ENCODE peak calls at places on chromosome 14, in five cellular contexts. W, H, G, U and C are unnamed samples.

GRCh38 chr14:33754264-33754663 is 196.6 kb downstream of the EGLN3 start:
- DNase-seq in G (no peak), W (no peak), U (no peak), H (no peak), C (peak; percentile 33)

GRCh38 chr14:105849933-105850626 is 323.7 kb downstream of the TMEM121 start:
- DNase-seq in U (no peak), H (no peak), W (no peak), G (peak; percentile 59), C (no peak)

GRCh38 chr14:105470812-105471771 is 3.5 kb upstream of the CRIP2 start:
- DNase-seq in W (no peak), G (no peak), U (no peak), H (no peak), C (peak; percentile 25)

GRCh38 chr14:61527325-61528100 is 167.8 kb upstream of the HIF1A start:
- DNase-seq in U (no peak), G (no peak), H (peak; percentile 87), W (no peak), C (peak; percentile 84)

GRCh38 chr14:31167032-31167431 is 40.6 kb downstream of the HECTD1 start:
- DNase-seq in U (no peak), G (no peak), W (no peak), H (no peak), C (no peak)

GRCh38 chr14:39050389-39050788 is 52.6 kb downstream of the SEC23A start:
- DNase-seq in H (peak; percentile 69), W (no peak), U (no peak), G (no peak), C (peak; percentile 68)

GRCh38 chr14:69716483-69717187 is 50.3 kb upstream of the SRSF5 start:
- DNase-seq in W (no peak), U (no peak), G (no peak), H (peak; percentile 91), C (peak; percentile 94)

GRCh38 chr14:66758031-66758613 is 250.2 kb downstream of the GPHN start:
- DNase-seq in H (no peak), U (no peak), G (no peak), W (no peak), C (no peak)

GRCh38 chr14:50559990-50560928 is at the start of gene ATL1:
- DNase-seq in H (peak; percentile 48), U (peak; percentile 9), W (peak; percentile 73), G (peak; percentile 93), C (peak; percentile 72)

GRCh38 chr14:71410578-71411279 is 503.5 kb downstream of the PCNX1 start:
- DNase-seq in U (no peak), W (no peak), G (no peak), H (no peak), C (no peak)

GRCh38 chr14:21105095-21105494 is 4.2 kb downstream of the TMEM253 start:
- DNase-seq in H (no peak), W (no peak), G (no peak), U (no peak), C (no peak)

GRCh38 chr14:51674294-51675002 is 22.7 kb downstream of the FRMD6 start:
- DNase-seq in W (no peak), H (peak; percentile 69), G (no peak), U (no peak), C (peak; percentile 79)

GRCh38 chr14:22472935-22473854 is 115.8 kb downstream of the DAD1 start:
- DNase-seq in W (peak; percentile 45), U (no peak), H (peak; percentile 54), G (no peak), C (peak; percentile 69)

GRCh38 chr14:100116134-100116533 is 43.3 kb downstream of the DEGS2 start:
- DNase-seq in U (no peak), W (no peak), G (no peak), H (no peak), C (no peak)

GRCh38 chr14:23939607-23940326 is 13.8 kb upstream of the DHRS4 start:
- DNase-seq in U (no peak), G (no peak), W (no peak), H (no peak), C (no peak)

GRCh38 chr14:30620178-30620577 is 1.9 kb upstream of the SCFD1 start:
- DNase-seq in G (no peak), W (no peak), U (no peak), H (peak; percentile 52), C (peak; percentile 50)

GRCh38 chr14:22996823-22997301 is 13.1 kb downstream of the C14orf93 start:
- DNase-seq in U (no peak), W (no peak), G (no peak), H (no peak), C (no peak)

GRCh38 chr14:52254086-52254485 is 13.4 kb upstream of the PTGDR start:
- DNase-seq in G (no peak), W (no peak), H (no peak), U (no peak), C (no peak)

GRCh38 chr14:94120667-94121335 is 8.6 kb downstream of the IFI27L2 start:
- DNase-seq in W (no peak), U (no peak), G (peak; percentile 57), H (peak; percentile 64), C (peak; percentile 76)

GRCh38 chr14:39268393-39268792 is 34.7 kb downstream of the MIA2 start:
- DNase-seq in G (no peak), H (no peak), U (no peak), W (no peak), C (peak; percentile 29)

GRCh38 chr14:21123429-21123828 is 22.6 kb downstream of the TMEM253 start:
- DNase-seq in H (no peak), U (no peak), W (no peak), G (no peak), C (no peak)

GRCh38 chr14:59997966-59998365 is 78.0 kb downstream of the LRRC9 start:
- DNase-seq in G (no peak), U (no peak), W (no peak), H (no peak), C (no peak)

GRCh38 chr14:97298775-97299174 is 501.6 kb downstream of the VRK1 start:
- DNase-seq in W (no peak), G (no peak), U (no peak), H (no peak), C (no peak)

GRCh38 chr14:86072134-86072894 is 542.4 kb downstream of the FLRT2 start:
- DNase-seq in G (no peak), H (no peak), U (no peak), W (no peak), C (no peak)

GRCh38 chr14:86129426-86129825 is 599.5 kb downstream of the FLRT2 start:
- DNase-seq in G (no peak), W (no peak), H (no peak), U (no peak), C (no peak)

DNA sequence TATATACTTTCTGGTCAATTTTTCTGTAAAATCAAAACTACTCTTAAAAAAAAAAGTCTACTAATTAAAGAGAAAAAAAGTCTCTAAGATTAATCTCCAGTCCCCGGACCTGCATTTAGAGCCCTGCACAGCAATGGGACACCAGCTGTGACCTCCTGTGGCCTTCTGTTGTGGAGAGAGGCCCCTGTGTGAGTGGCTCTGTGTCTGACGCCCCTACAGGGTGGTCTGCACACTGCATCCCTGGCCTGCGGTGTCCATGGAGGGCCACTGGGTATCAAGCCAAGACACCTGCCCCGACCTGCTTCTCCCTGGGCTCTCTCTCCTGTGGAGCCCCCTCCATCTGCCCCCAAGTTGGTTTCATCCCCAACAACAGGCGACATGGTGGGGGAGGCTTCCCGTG is 248.0 kb upstream of the DIO3 start:
- DNase-seq in W (no peak), G (no peak), H (no peak), U (no peak), C (no peak)
- TF ChIP-seq CTCF in W (no peak), G (no peak), H (no peak), U (no peak), C (no peak)

GRCh38 chr14:63544641-63545234 is 1.6 kb upstream of the PPP2R5E start:
- DNase-seq in G (no peak), W (no peak), U (no peak), H (peak; percentile 20), C (peak; percentile 36)
- TF ChIP-seq CTCF in G (no peak), W (peak; percentile 10), U (no peak), H (peak; percentile 73), C (peak; percentile 72)

DNA sequence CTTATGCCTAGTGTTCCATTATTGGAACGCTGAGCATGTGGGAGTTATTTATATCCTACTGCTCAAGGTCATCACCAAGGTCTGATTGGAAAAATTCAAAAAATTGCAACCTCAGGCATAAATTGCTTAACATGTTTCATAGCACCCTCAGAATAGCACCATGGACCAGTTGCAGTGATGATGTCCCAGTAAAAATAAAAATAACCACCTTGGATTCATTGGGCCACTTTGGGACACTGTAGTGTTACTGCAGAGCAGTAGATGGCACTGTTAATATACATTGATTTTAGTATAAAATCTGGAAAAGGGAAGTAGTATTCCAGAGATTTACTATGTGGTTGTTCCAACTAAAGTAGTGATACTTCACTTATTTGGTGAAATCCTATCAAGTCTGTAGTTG is 31.0 kb upstream of the PTCSC3 start:
- DNase-seq in W (no peak), H (no peak), U (no peak), G (no peak), C (no peak)
- TF ChIP-seq CTCF in W (peak; percentile 16), H (peak; percentile 34), U (no peak), G (no peak), C (peak; percentile 49)

GRCh38 chr14:102594514-102595175 is 2.2 kb downstream of the RCOR1 start:
- DNase-seq in G (no peak), H (peak; percentile 68), W (peak; percentile 77), U (peak; percentile 32), C (peak; percentile 60)

GRCh38 chr14:102591372-102591943 is 991 bp upstream of the RCOR1 start:
- DNase-seq in G (peak; percentile 79), H (no peak), W (peak; percentile 41), U (peak; percentile 11), C (peak; percentile 40)

GRCh38 chr14:102593841-102594170 is 1.4 kb downstream of the RCOR1 start:
- DNase-seq in W (no peak), U (no peak), G (no peak), H (no peak), C (peak; percentile 10)

GRCh38 chr14:102591944-102592772 is at the start of gene RCOR1:
- DNase-seq in H (peak; percentile 96), U (peak; percentile 98), W (peak; percentile 97), G (peak; percentile 98), C (peak; percentile 98)

GRCh38 chr14:102592969-102593840 is 756 bp downstream of the RCOR1 start:
- DNase-seq in G (no peak), H (no peak), W (peak; percentile 43), U (peak; percentile 46), C (peak; percentile 33)
- TF ChIP-seq CTCF in G (no peak), H (peak; percentile 43), W (no peak), U (peak; percentile 56), C (peak; percentile 35)

DNA sequence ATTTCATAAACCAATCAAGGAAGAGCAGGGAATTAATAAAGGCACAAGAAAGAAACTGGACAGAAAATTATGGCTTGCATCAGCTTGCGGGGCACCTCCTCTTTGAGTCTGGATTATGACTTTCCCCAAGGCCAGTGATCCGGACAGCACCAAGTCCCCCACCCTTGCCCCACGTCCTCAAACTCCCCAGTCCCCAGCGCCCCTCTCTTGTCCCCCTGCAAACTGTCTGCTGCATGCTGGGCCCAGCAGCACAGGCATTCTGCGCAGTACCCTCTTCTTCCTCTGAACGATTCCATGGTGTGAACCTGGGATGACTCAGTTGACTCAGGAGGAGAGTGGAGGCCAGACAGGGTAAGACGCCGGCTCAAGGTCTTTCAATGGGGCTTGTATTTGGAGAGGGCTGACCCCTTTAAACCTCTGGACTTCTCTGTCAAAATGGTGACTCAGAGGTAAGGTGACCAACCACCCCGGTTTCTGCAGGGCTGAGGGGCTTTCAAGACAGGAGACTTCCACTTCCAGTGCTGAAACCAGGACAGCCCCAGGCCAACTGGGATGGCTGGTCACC is 13.5 kb downstream of the C14orf132 start:
- DNase-seq in U (no peak), G (peak; percentile 59), H (no peak), W (no peak), C (no peak)
- TF ChIP-seq CTCF in U (no peak), G (no peak), H (peak; percentile 20), W (no peak), C (peak; percentile 18)